ENCODE peak calls at places on chromosome 14, in ten cellular contexts. X is body of pancreas; U is psoas muscle; G is HL-60; W is CD8-positive, alpha-beta T cell; D is GM20000; E is right lobe of liver; V is neural crest cell; K is AG10803; P is lung. R is an unnamed sample.

GRCh38 chr14:77139540-77140342 is 1.9 kb downstream of the ZDHHC22 start:
- DNase-seq in X (peak; percentile 56), U (peak; percentile 61), G (no peak), W (no peak), D (peak; percentile 79), E (peak; percentile 58), V (peak; percentile 64), K (no peak), P (no peak), R (no peak)

GRCh38 chr14:80213602-80214001 is 2.3 kb upstream of the DIO2 start:
- DNase-seq in X (peak; percentile 55), U (no peak), G (peak; percentile 22), W (no peak), D (peak; percentile 24), E (no peak), V (no peak), K (peak; percentile 87), P (no peak), R (no peak)

GRCh38 chr14:63727231-63727735 is 582 bp downstream of the SGPP1 start:
- DNase-seq in X (peak; percentile 60), U (peak; percentile 73), G (no peak), W (no peak), D (no peak), E (peak; percentile 66), V (peak; percentile 43), K (peak; percentile 40), P (peak; percentile 35), R (no peak)

GRCh38 chr14:61663312-61663974 is 31.9 kb upstream of the HIF1A start:
- DNase-seq in X (no peak), U (no peak), G (peak; percentile 57), W (no peak), D (peak; percentile 20), E (no peak), V (no peak), K (no peak), P (no peak), R (no peak)

GRCh38 chr14:50620341-50620740 is 47.8 kb downstream of the SAV1 start:
- DNase-seq in X (no peak), U (no peak), G (no peak), W (no peak), D (no peak), E (no peak), V (no peak), K (no peak), P (no peak), R (no peak)

GRCh38 chr14:23421594-23421993 is 13.5 kb upstream of the MYH6 start:
- DNase-seq in X (no peak), U (no peak), G (no peak), W (no peak), D (no peak), E (no peak), V (no peak), K (no peak), P (no peak), R (no peak)

GRCh38 chr14:48670939-48671338 is 915.2 kb downstream of the RPS29 start:
- DNase-seq in X (no peak), U (peak; percentile 22), G (no peak), W (no peak), D (no peak), E (peak; percentile 22), V (no peak), K (no peak), P (no peak), R (peak; percentile 76)

GRCh38 chr14:61948376-61948775 is 186.2 kb downstream of the SNAPC1 start:
- DNase-seq in X (no peak), U (no peak), G (no peak), W (no peak), D (no peak), E (no peak), V (no peak), K (no peak), P (no peak), R (no peak)

GRCh38 chr14:106874365-106874764 is 1348.0 kb downstream of the TMEM121 start:
- DNase-seq in X (no peak), U (no peak), G (no peak), W (no peak), D (no peak), E (no peak), V (no peak), K (no peak), P (no peak), R (no peak)

GRCh38 chr14:106877527-106877926 is 1351.1 kb downstream of the TMEM121 start:
- DNase-seq in X (no peak), U (no peak), G (no peak), W (no peak), D (no peak), E (no peak), V (no peak), K (no peak), P (no peak), R (no peak)

GRCh38 chr14:106875503-106875902 is 1349.1 kb downstream of the TMEM121 start:
- DNase-seq in X (peak; percentile 49), U (no peak), G (no peak), W (no peak), D (peak; percentile 48), E (no peak), V (no peak), K (no peak), P (no peak), R (no peak)

GRCh38 chr14:106876711-106877110 is 1350.3 kb downstream of the TMEM121 start:
- DNase-seq in X (no peak), U (no peak), G (no peak), W (no peak), D (no peak), E (no peak), V (no peak), K (no peak), P (no peak), R (no peak)

GRCh38 chr14:106872619-106873446 is 1346.5 kb downstream of the TMEM121 start:
- DNase-seq in X (peak; percentile 87), U (peak; percentile 67), G (peak; percentile 52), W (peak; percentile 69), D (peak; percentile 64), E (peak; percentile 74), V (no peak), K (no peak), P (peak; percentile 84), R (no peak)
- TF ChIP-seq CTCF in X (peak; percentile 79), U (no peak), G (peak; percentile 69), W (peak; percentile 80), D (peak; percentile 68), E (peak; percentile 51), V (no peak), K (peak; percentile 13), P (peak; percentile 9), R (peak; percentile 45)

GRCh38 chr14:88668448-88669116 is 105.7 kb downstream of the ZC3H14 start:
- DNase-seq in X (no peak), U (no peak), G (no peak), W (no peak), D (peak; percentile 41), E (no peak), V (no peak), K (no peak), P (no peak), R (no peak)

GRCh38 chr14:88669346-88669745 is 106.5 kb downstream of the ZC3H14 start:
- DNase-seq in X (no peak), U (no peak), G (no peak), W (no peak), D (no peak), E (no peak), V (no peak), K (no peak), P (no peak), R (no peak)

DNA sequence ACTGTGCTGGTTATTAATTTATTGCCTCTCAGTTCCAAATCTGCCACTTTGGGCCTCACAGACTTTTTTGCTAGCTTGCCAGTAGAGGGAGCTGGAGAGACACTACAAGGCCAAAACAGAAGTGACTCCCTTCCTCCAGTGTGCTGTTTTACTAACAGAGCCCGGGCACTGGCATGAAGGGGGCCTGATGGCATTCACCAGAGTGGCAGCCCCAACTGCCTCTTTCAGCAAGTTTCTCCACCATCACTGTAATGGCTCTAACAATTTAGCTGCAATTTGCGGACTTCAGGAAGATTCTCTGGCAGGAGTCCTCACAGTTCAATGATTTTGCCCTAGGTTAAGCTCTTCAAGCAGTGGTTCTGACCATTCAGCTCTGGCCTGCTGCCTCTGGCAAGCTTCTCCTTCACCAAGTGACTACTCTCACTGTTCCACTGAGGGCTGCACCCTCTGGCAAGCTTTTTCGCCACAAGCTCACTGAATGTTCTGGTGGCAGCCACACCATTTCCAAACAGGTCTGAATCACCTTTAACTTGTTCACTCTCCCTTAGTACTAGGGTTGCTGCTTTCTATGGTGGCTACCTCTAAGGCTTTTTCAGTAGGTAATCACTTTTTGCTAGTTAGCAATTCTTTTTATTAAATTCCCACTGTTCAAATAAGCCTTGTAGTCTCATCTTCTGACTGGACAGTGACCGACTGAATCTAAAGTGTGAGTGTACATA is 104.9 kb downstream of the ZC3H14 start:
- DNase-seq in X (peak; percentile 59), U (no peak), G (peak; percentile 8), W (peak; percentile 26), D (peak; percentile 73), E (no peak), V (peak; percentile 53), K (peak; percentile 81), P (peak; percentile 48), R (no peak)
- TF ChIP-seq CTCF in X (peak; percentile 78), U (peak; percentile 70), G (peak; percentile 76), W (peak; percentile 72), D (peak; percentile 81), E (peak; percentile 87), V (peak; percentile 85), K (peak; percentile 98), P (peak; percentile 61), R (peak; percentile 92)

GRCh38 chr14:59022144-59022543 is 166.3 kb upstream of the DAAM1 start:
- DNase-seq in X (no peak), U (no peak), G (no peak), W (no peak), D (no peak), E (no peak), V (no peak), K (no peak), P (no peak), R (no peak)

GRCh38 chr14:59018460-59018859 is 170.0 kb upstream of the DAAM1 start:
- DNase-seq in X (no peak), U (no peak), G (no peak), W (no peak), D (no peak), E (no peak), V (no peak), K (no peak), P (no peak), R (no peak)

GRCh38 chr14:59017285-59017965 is 171.0 kb upstream of the DAAM1 start:
- DNase-seq in X (no peak), U (no peak), G (no peak), W (no peak), D (no peak), E (no peak), V (no peak), K (no peak), P (no peak), R (no peak)

GRCh38 chr14:59018978-59019377 is 169.5 kb upstream of the DAAM1 start:
- DNase-seq in X (no peak), U (no peak), G (no peak), W (no peak), D (no peak), E (no peak), V (no peak), K (no peak), P (no peak), R (no peak)

GRCh38 chr14:59020382-59020781 is 168.1 kb upstream of the DAAM1 start:
- DNase-seq in X (peak; percentile 35), U (no peak), G (no peak), W (no peak), D (no peak), E (no peak), V (no peak), K (peak; percentile 23), P (no peak), R (no peak)
- TF ChIP-seq CTCF in X (peak; percentile 32), U (peak; percentile 33), G (no peak), W (no peak), D (no peak), E (peak; percentile 45), V (peak; percentile 64), K (peak; percentile 54), P (no peak), R (peak; percentile 75)

DNA sequence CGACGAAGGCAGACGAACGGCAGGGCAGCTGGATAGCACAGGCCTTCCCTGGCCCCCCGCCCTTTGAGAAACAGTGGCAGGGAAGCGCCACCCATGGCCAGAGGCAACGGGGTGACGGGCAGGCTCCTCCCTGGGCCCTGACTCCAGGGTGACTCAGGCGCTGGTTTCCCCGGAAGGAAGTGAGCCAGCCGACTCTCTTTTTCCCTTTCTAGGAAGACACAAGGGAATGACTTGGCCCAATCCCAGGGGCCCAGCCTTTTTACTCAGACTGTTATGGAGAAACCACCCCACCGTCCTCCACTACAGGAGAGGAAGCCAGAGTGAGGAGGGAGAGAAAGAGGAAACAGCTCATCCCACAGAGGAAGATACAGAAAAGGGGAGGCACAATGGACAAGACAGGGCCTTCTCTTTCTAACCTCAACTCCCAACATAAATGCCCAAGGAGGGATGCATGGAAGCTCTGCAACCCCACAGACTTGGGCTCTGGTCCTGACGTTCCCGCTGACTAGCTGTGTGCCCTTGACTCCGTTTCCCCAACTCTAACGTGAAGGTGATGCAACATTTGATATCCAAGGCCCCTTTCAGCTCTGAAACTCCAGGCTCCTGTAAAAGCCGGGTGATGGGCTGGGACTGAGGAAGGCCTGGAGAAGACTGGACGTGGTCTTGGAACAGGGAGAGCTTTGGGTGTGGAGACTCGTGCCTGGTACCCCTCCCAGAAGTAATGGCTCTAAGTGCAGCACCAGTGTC is 27.9 kb downstream of the ACTN1 start:
- DNase-seq in X (peak; percentile 60), U (peak; percentile 89), G (peak; percentile 54), W (no peak), D (no peak), E (no peak), V (no peak), K (peak; percentile 95), P (peak; percentile 85), R (peak; percentile 81)
- TF ChIP-seq CTCF in X (no peak), U (no peak), G (no peak), W (no peak), D (no peak), E (no peak), V (no peak), K (no peak), P (no peak), R (no peak)

R was measured in chondrocyte.